ENCODE peak calls at places on chromosome 5, in nine cellular contexts. U is NCI-H524; H is A673; M is HuH-7.5; L is adrenal gland; S is left ventricle myocardium inferior; D is tibial artery; Y is CD4-positive, alpha-beta memory T cell; P is posterior cingulate gyrus. G is an unnamed sample.

GRCh38 chr5:13107553-13107952 is 836.9 kb downstream of the DNAH5 start:
- DNase-seq in U (no peak), H (no peak), M (no peak), L (no peak), S (no peak), D (no peak), Y (no peak), P (no peak), G (no peak)

GRCh38 chr5:112738180-112738560 is 485 bp downstream of the APC start:
- DNase-seq in U (peak), H (peak), M (no peak), L (no peak), S (no peak), D (no peak), Y (no peak), P (peak), G (no peak)

GRCh38 chr5:169695919-169696490 is 58.9 kb downstream of the DOCK2 start:
- DNase-seq in U (no peak), H (peak), M (no peak), L (no peak), S (no peak), D (no peak), Y (no peak), P (no peak), G (no peak)

GRCh38 chr5:142816577-142816976 is 46.4 kb downstream of the ARHGAP26 start:
- DNase-seq in U (no peak), H (peak), M (no peak), L (peak), S (peak), D (peak), Y (no peak), P (peak), G (peak)

GRCh38 chr5:5372511-5372910 is 50.0 kb upstream of the ICE1 start:
- DNase-seq in U (no peak), H (no peak), M (no peak), L (no peak), S (no peak), D (no peak), Y (no peak), P (no peak), G (no peak)

GRCh38 chr5:178237431-178238312 is 5.1 kb upstream of the PHYKPL start:
- DNase-seq in U (no peak), H (no peak), M (no peak), L (no peak), S (no peak), D (no peak), Y (no peak), P (peak), G (no peak)

GRCh38 chr5:64789457-64789856 is 20.7 kb downstream of the CWC27 start:
- DNase-seq in U (no peak), H (peak), M (no peak), L (no peak), S (no peak), D (no peak), Y (no peak), P (no peak), G (no peak)

GRCh38 chr5:68068204-68068603 is 147.4 kb upstream of the PIK3R1 start:
- DNase-seq in U (no peak), H (no peak), M (no peak), L (no peak), S (no peak), D (no peak), Y (no peak), P (no peak), G (no peak)

GRCh38 chr5:126888180-126888579 is 111.2 kb downstream of the LMNB1 start:
- DNase-seq in U (peak), H (peak), M (no peak), L (no peak), S (no peak), D (no peak), Y (no peak), P (no peak), G (no peak)

GRCh38 chr5:133907075-133907474 is 61.4 kb downstream of the C5orf15 start:
- DNase-seq in U (peak), H (no peak), M (no peak), L (no peak), S (peak), D (no peak), Y (no peak), P (no peak), G (no peak)

GRCh38 chr5:54867310-54867944 is 118.0 kb downstream of the ESM1 start:
- DNase-seq in U (peak), H (peak), M (no peak), L (no peak), S (no peak), D (no peak), Y (peak), P (no peak), G (peak)

GRCh38 chr5:143851383-143851782 is 39.4 kb downstream of the HMHB1 start:
- DNase-seq in U (no peak), H (no peak), M (no peak), L (no peak), S (no peak), D (no peak), Y (no peak), P (no peak), G (no peak)

GRCh38 chr5:122999947-123000563 is 36.5 kb downstream of the PPIC start:
- DNase-seq in U (peak), H (no peak), M (peak), L (peak), S (no peak), D (no peak), Y (no peak), P (peak), G (no peak)

GRCh38 chr5:98464737-98465330 is 308.6 kb upstream of the RGMB start:
- DNase-seq in U (no peak), H (no peak), M (no peak), L (no peak), S (no peak), D (no peak), Y (no peak), P (no peak), G (no peak)

GRCh38 chr5:33892419-33893151 is 795 bp upstream of the ADAMTS12 start:
- DNase-seq in U (peak), H (no peak), M (peak), L (peak), S (no peak), D (no peak), Y (no peak), P (no peak), G (no peak)

GRCh38 chr5:149857499-149857898 is 87.1 kb downstream of the PDE6A start:
- DNase-seq in U (no peak), H (peak), M (no peak), L (peak), S (peak), D (peak), Y (no peak), P (peak), G (no peak)

GRCh38 chr5:159657766-159658165 is 258.5 kb upstream of the ADRA1B start:
- DNase-seq in U (peak), H (no peak), M (no peak), L (no peak), S (peak), D (no peak), Y (no peak), P (no peak), G (peak)

GRCh38 chr5:163022582-163023128 is 414.7 kb upstream of the CCNG1 start:
- DNase-seq in U (no peak), H (no peak), M (no peak), L (no peak), S (no peak), D (no peak), Y (no peak), P (no peak), G (no peak)

GRCh38 chr5:44935871-44936270 is 127.1 kb downstream of the MRPS30 start:
- DNase-seq in U (no peak), H (no peak), M (no peak), L (no peak), S (no peak), D (no peak), Y (no peak), P (peak), G (no peak)

GRCh38 chr5:176536132-176536901 is 885 bp downstream of the RNF44 start:
- DNase-seq in U (peak), H (peak), M (peak), L (peak), S (peak), D (peak), Y (peak), P (peak), G (peak)

GRCh38 chr5:171445910-171446516 is 26.6 kb downstream of the FGF18 start:
- DNase-seq in U (no peak), H (no peak), M (no peak), L (no peak), S (peak), D (no peak), Y (no peak), P (no peak), G (no peak)

GRCh38 chr5:124315746-124316415 is 430.6 kb downstream of the ZNF608 start:
- DNase-seq in U (no peak), H (no peak), M (no peak), L (no peak), S (no peak), D (no peak), Y (no peak), P (no peak), G (no peak)

GRCh38 chr5:9212605-9213004 is 333.3 kb downstream of the SEMA5A start:
- DNase-seq in U (no peak), H (no peak), M (no peak), L (no peak), S (no peak), D (no peak), Y (no peak), P (no peak), G (no peak)

GRCh38 chr5:73853091-73853490 is 227.1 kb downstream of the ARHGEF28 start:
- DNase-seq in U (no peak), H (peak), M (no peak), L (no peak), S (no peak), D (no peak), Y (no peak), P (no peak), G (no peak)

GRCh38 chr5:102823441-102823874 is 68.4 kb downstream of the PAM start:
- DNase-seq in U (peak), H (peak), M (no peak), L (no peak), S (no peak), D (no peak), Y (no peak), P (no peak), G (no peak)

GRCh38 chr5:42951847-42952411 is 88.2 kb downstream of the ANXA2R start:
- DNase-seq in U (peak), H (no peak), M (peak), L (no peak), S (no peak), D (no peak), Y (peak), P (no peak), G (no peak)

GRCh38 chr5:93604119-93604963 is 21.3 kb downstream of the NR2F1 start:
- DNase-seq in U (peak), H (no peak), M (no peak), L (peak), S (no peak), D (no peak), Y (no peak), P (peak), G (no peak)

GRCh38 chr5:89499787-89500186 is 616.8 kb upstream of the MEF2C start:
- DNase-seq in U (no peak), H (no peak), M (no peak), L (no peak), S (no peak), D (no peak), Y (no peak), P (no peak), G (no peak)

GRCh38 chr5:164204338-164204946 is 699.0 kb downstream of the MAT2B start:
- DNase-seq in U (no peak), H (no peak), M (no peak), L (no peak), S (no peak), D (no peak), Y (no peak), P (no peak), G (no peak)

GRCh38 chr5:122523776-122524175 is 211.7 kb downstream of the SNCAIP start:
- DNase-seq in U (no peak), H (no peak), M (no peak), L (no peak), S (no peak), D (no peak), Y (no peak), P (no peak), G (no peak)